ENCODE peak calls at places on chromosomes 6 and 20, in nine cellular contexts. E, T, S, W, V, C, F, Q and R are unnamed samples.

GRCh38 chr6:11894212-11894611 is 115.6 kb upstream of the ADTRP start:
- DNase-seq in E (no peak), T (no peak), S (no peak), W (no peak), V (no peak), C (no peak), F (no peak), Q (no peak), R (no peak)

GRCh38 chr20:7113577-7114466 is 346.3 kb downstream of the BMP2 start:
- DNase-seq in E (peak; percentile 15), T (no peak), S (no peak), W (peak; percentile 8), V (no peak), C (peak; percentile 79), F (peak; percentile 2), Q (peak; percentile 4), R (peak; percentile 68)

GRCh38 chr6:110307368-110307767 is 50.8 kb downstream of the METTL24 start:
- DNase-seq in E (no peak), T (no peak), S (no peak), W (no peak), V (no peak), C (no peak), F (peak; percentile 3), Q (no peak), R (no peak)

GRCh38 chr6:72811971-72812421 is 190.1 kb downstream of the KCNQ5 start:
- DNase-seq in E (peak; percentile 49), T (no peak), S (no peak), W (peak; percentile 36), V (no peak), C (peak; percentile 30), F (no peak), Q (no peak), R (no peak)

GRCh38 chr20:2151805-2152727 is 50.4 kb downstream of the STK35 start:
- DNase-seq in E (peak; percentile 75), T (peak; percentile 40), S (no peak), W (peak; percentile 66), V (no peak), C (peak; percentile 51), F (no peak), Q (no peak), R (no peak)

GRCh38 chr6:141482773-141483172 is 650.0 kb upstream of the GJE1 start:
- DNase-seq in E (peak; percentile 66), T (no peak), S (no peak), W (no peak), V (no peak), C (peak; percentile 31), F (peak; percentile 19), Q (no peak), R (no peak)

GRCh38 chr20:36744764-36745191 is 1.1 kb downstream of the NDRG3 start:
- DNase-seq in E (peak; percentile 47), T (no peak), S (no peak), W (no peak), V (no peak), C (no peak), F (no peak), Q (no peak), R (no peak)

GRCh38 chr20:51469578-51470520 is 72.7 kb downstream of the NFATC2 start:
- DNase-seq in E (no peak), T (no peak), S (no peak), W (no peak), V (no peak), C (no peak), F (no peak), Q (no peak), R (no peak)

GRCh38 chr6:55953384-55953783 is 78.0 kb upstream of the BMP5 start:
- DNase-seq in E (peak; percentile 82), T (peak; percentile 52), S (no peak), W (peak; percentile 25), V (peak; percentile 27), C (peak; percentile 82), F (peak; percentile 14), Q (no peak), R (no peak)

GRCh38 chr6:45438156-45438555 is 60.4 kb upstream of the SUPT3H start:
- DNase-seq in E (peak; percentile 63), T (no peak), S (no peak), W (no peak), V (no peak), C (no peak), F (no peak), Q (no peak), R (no peak)

GRCh38 chr20:61974357-61974665 is 91.4 kb downstream of the TAF4 start:
- DNase-seq in E (no peak), T (no peak), S (no peak), W (no peak), V (no peak), C (no peak), F (no peak), Q (no peak), R (no peak)

GRCh38 chr6:139800837-139801236 is 426.4 kb upstream of the CITED2 start:
- DNase-seq in E (no peak), T (no peak), S (no peak), W (no peak), V (no peak), C (no peak), F (peak; percentile 35), Q (no peak), R (no peak)

DNA sequence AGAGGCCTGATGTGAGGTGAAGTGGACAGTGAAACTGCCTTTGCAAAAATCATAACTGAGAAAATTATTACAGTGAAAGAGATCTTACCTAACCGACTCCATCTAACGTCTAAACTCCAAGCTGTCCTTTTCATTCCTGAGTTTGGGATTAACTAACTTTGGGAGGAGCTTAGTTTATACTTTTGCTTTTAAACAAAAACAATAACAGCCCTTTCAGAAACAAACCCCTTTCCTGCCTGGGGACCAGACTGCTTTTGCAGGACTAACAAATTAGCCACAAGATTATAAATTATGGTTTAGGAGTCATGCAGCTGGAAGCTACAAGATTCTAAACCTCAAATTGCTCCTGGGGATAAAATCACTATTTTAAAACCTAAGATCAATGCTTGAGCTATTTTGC is 38.6 kb upstream of the HFE start:
- DNase-seq in E (no peak), T (no peak), S (no peak), W (no peak), V (no peak), C (no peak), F (no peak), Q (no peak), R (no peak)
- H3K4me3 ChIP-seq in E (no peak overlapping the region), T (no peak overlapping the region), S (no peak overlapping the region), W (no peak overlapping the region), V (no peak overlapping the region), C (no peak overlapping the region), F (no peak overlapping the region), Q (no peak overlapping the region), R (no peak overlapping the region)

GRCh38 chr6:138101946-138102731 is 5.1 kb downstream of the PERP start:
- DNase-seq in E (no peak), T (no peak), S (no peak), W (no peak), V (no peak), C (peak; percentile 82), F (no peak), Q (no peak), R (no peak)

GRCh38 chr6:138098306-138098705 is 8.9 kb downstream of the PERP start:
- DNase-seq in E (no peak), T (no peak), S (no peak), W (no peak), V (no peak), C (no peak), F (no peak), Q (no peak), R (no peak)

GRCh38 chr6:138104618-138105213 is 2.5 kb downstream of the PERP start:
- DNase-seq in E (no peak), T (no peak), S (no peak), W (no peak), V (no peak), C (no peak), F (no peak), Q (no peak), R (no peak)

GRCh38 chr6:138103876-138104275 is 3.3 kb downstream of the PERP start:
- DNase-seq in E (no peak), T (no peak), S (no peak), W (no peak), V (no peak), C (no peak), F (no peak), Q (no peak), R (no peak)

DNA sequence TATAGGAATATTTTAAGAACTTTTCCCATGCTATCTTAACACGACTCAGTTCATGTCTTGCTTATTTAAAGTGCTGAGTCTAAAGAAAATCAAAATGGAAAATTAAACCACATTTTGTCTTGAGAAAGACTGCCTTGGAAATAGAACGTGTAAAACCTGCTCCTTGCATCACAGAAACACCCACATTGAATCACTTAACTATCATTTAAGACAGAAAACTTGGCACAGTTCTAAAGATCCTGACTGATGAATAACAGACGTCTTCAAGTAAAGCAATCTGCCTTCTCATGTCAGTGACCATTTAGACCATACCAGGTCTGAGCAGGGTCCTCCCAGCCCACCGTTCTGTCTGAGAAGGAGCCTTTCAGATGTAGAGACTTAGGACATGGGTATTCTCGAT is 7.4 kb downstream of the PERP start:
- DNase-seq in E (peak; percentile 92), T (peak; percentile 92), S (no peak), W (peak; percentile 64), V (peak; percentile 67), C (peak; percentile 87), F (no peak), Q (no peak), R (no peak)
- H3K4me3 ChIP-seq in E (no peak overlapping the region), T (no peak overlapping the region), S (no peak overlapping the region), W (no peak overlapping the region), V (no peak overlapping the region), C (no peak overlapping the region), F (no peak overlapping the region), Q (no peak overlapping the region), R (no peak overlapping the region)

DNA sequence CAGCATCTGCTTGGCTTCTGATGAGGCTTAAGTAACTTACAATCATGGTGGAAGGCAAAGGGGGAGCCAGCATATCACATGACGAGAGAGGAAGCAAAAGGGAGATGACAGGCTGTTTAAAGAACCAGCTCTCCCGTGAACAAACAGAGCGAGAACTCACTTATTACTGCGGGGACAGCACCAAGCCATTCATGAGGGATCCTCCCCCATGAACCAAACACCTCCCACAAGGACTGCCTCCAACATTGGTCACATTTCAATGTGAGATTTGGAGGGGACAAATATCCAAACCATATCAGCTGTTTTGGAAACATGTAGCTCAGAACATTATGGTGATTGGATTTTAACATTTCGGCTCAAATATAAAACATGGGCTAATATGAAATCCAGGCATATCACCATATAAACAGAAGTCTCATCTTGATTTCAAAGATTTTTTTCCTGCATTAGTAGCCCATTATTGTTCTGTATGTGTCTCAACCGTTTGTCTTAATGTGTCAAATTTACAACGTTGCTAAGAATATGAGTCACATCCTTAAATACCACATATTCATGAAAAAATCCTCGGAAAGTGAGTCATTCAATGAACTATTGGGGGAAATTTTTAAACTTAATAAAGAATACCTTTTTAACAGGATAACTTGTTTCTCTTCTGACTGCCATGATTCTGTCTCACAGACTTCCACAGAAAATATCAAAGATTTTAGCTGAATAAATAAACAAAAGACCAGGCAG is 894.3 kb downstream of the TFAP2A start:
- DNase-seq in E (peak; percentile 79), T (no peak), S (no peak), W (peak; percentile 91), V (peak; percentile 57), C (peak; percentile 88), F (peak; percentile 64), Q (no peak), R (no peak)
- H3K4me3 ChIP-seq in E (no peak overlapping the region), T (no peak overlapping the region), S (no peak overlapping the region), W (peak overlapping the region; percentile 26), V (no peak overlapping the region), C (no peak overlapping the region), F (no peak overlapping the region), Q (no peak overlapping the region), R (no peak overlapping the region)

DNA sequence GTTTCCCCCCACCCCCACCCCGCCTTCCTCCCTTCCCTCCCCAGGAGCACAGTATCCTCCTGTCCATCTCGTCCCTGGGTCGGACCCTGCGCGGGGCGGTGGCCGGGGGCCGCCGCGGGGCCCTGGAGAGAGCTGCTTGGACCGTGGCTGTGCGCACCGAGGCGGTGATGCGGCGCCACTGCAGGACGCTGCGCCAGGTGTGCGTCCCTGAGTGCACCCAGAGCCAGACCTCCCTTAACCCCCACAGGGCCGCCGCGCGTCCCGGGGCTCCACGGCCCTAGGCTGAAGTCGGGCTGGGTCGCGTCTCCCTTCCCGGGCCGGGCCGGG is 2.2 kb downstream of the C20orf204 start:
- DNase-seq in E (no peak), T (no peak), S (no peak), W (no peak), V (no peak), C (no peak), F (peak; percentile 77), Q (no peak), R (no peak)
- H3K4me3 ChIP-seq in E (no peak overlapping the region), T (no peak overlapping the region), S (no peak overlapping the region), W (no peak overlapping the region), V (no peak overlapping the region), C (no peak overlapping the region), F (peak overlapping the region; percentile 70), Q (no peak overlapping the region), R (peak overlapping the region; percentile 51)